ENCODE peak calls at places on chromosomes 1 and 21, in six cellular contexts. H is T47D, K is HEK293T, Z is astrocyte of the hippocampus, Y is cardiac fibroblast, X is keratinocyte. A is an unnamed sample.

GRCh38 chr1:228362141-228362883 is 44.3 kb downstream of the TRIM11 start:
- DNase-seq in K (no peak), X (no peak), H (no peak), Y (no peak), Z (no peak), A (no peak)

GRCh38 chr1:161884475-161884874 is 118.4 kb downstream of the ATF6 start:
- DNase-seq in H (no peak), X (no peak), Z (no peak), K (no peak), Y (peak), A (peak)

GRCh38 chr1:38005195-38006007 is at the start of gene FHL3:
- DNase-seq in X (no peak), Z (peak), H (peak), Y (peak), K (peak), A (peak)

GRCh38 chr1:180137767-180138166 is 16.9 kb upstream of the QSOX1 start:
- DNase-seq in K (no peak), H (no peak), Z (no peak), X (no peak), Y (no peak), A (no peak)

GRCh38 chr1:40745180-40745579 is 38.4 kb upstream of the KCNQ4 start:
- DNase-seq in K (no peak), H (no peak), Z (no peak), X (no peak), Y (no peak), A (no peak)

GRCh38 chr21:37593740-37594471 is 227.3 kb downstream of the DYRK1A start:
- DNase-seq in K (no peak), X (no peak), H (no peak), Z (no peak), Y (peak), A (no peak)

GRCh38 chr1:108012553-108012952 is 47.6 kb upstream of the VAV3 start:
- DNase-seq in Z (no peak), K (no peak), X (no peak), H (no peak), Y (no peak), A (no peak)

GRCh38 chr21:41953831-41954653 is at the start of gene C2CD2:
- DNase-seq in Y (peak), X (peak), Z (peak), K (no peak), H (peak), A (peak)

GRCh38 chr1:153985341-153985912 is 712 bp downstream of the RAB13 start:
- DNase-seq in Y (peak), X (no peak), K (no peak), Z (peak), H (no peak), A (no peak)

GRCh38 chr1:151165281-151165737 is 393 bp downstream of the LYSMD1 start:
- DNase-seq in Z (peak), X (no peak), Y (peak), H (no peak), K (peak), A (peak)

GRCh38 chr1:232737917-232738316 is 67.3 kb upstream of the MAP10 start:
- DNase-seq in Y (no peak), Z (no peak), K (no peak), X (no peak), H (no peak), A (no peak)

GRCh38 chr1:156103521-156103947 is 11.0 kb upstream of the LMNA start:
- DNase-seq in X (no peak), K (no peak), Z (peak), H (no peak), Y (peak), A (no peak)

GRCh38 chr1:206612129-206612876 is at the start of gene EIF2D:
- DNase-seq in Y (peak), H (peak), X (no peak), K (peak), Z (peak), A (peak)

GRCh38 chr1:115168026-115168425 is 78.7 kb upstream of the TSPAN2 start:
- DNase-seq in Y (no peak), X (no peak), H (no peak), K (no peak), Z (no peak), A (no peak)

GRCh38 chr1:96596226-96596625 is 125.4 kb upstream of the PTBP2 start:
- DNase-seq in Y (peak), X (no peak), K (peak), Z (peak), H (no peak), A (peak)

GRCh38 chr1:179817789-179818188 is 59.8 kb downstream of the TOR1AIP2 start:
- DNase-seq in Z (no peak), X (no peak), Y (peak), H (no peak), K (no peak), A (no peak)

GRCh38 chr1:12040457-12041051 is 21.3 kb downstream of the MIIP start:
- DNase-seq in K (no peak), Z (peak), Y (peak), X (no peak), H (peak), A (no peak)

GRCh38 chr1:116900471-116901365 is 9.0 kb upstream of the PTGFRN start:
- DNase-seq in Y (no peak), X (no peak), K (no peak), Z (no peak), H (no peak), A (no peak)

GRCh38 chr1:196115641-196116040 is 492.6 kb downstream of the KCNT2 start:
- DNase-seq in Z (peak), H (no peak), K (no peak), X (no peak), Y (peak), A (no peak)

GRCh38 chr1:214328770-214329455 is 48.0 kb downstream of the SMYD2 start:
- DNase-seq in H (peak), Z (peak), K (peak), X (peak), Y (peak), A (peak)

GRCh38 chr1:24786191-24786590 is 40.9 kb downstream of the CLIC4 start:
- DNase-seq in Y (peak), H (no peak), K (no peak), Z (no peak), X (no peak), A (no peak)

GRCh38 chr1:115705085-115706008 is 63.2 kb downstream of the CASQ2 start:
- DNase-seq in Z (no peak), X (no peak), K (no peak), Y (no peak), H (no peak), A (no peak)